ENCODE peak calls at places on chromosome 22, in seven cellular contexts. One of them, this sample, is unnamed.

GRCh38 chr22:19657252-19658056 is 56.8 kb upstream of the SEPTIN5 start:
- DNase-seq in activated CD4-positive, alpha-beta T cell treated with anti-CD3 and anti-CD28 coated beads, Interleukin-2, amount 50 U/mL, for 4 hours: no peak
- DNase-seq in CD8-positive, alpha-beta memory T cell: no peak
- DNase-seq in esophagus muscularis mucosa: no peak
- DNase-seq in HCT116: no peak
- DNase-seq in CD8-positive, alpha-beta T cell: no peak
- DNase-seq in RPMI7951: no peak
- DNase-seq in this sample: no peak

GRCh38 chr22:36783743-36784142 is 7.8 kb upstream of the IFT27 start:
- DNase-seq in HCT116: no peak
- DNase-seq in CD8-positive, alpha-beta T cell: no peak
- DNase-seq in activated CD4-positive, alpha-beta T cell treated with anti-CD3 and anti-CD28 coated beads, Interleukin-2, amount 50 U/mL, for 4 hours: no peak
- DNase-seq in RPMI7951: no peak
- DNase-seq in CD8-positive, alpha-beta memory T cell: no peak
- DNase-seq in esophagus muscularis mucosa: no peak
- DNase-seq in this sample: no peak

GRCh38 chr22:36753916-36754315 is 22.0 kb downstream of the IFT27 start:
- DNase-seq in RPMI7951: no peak
- DNase-seq in esophagus muscularis mucosa: no peak
- DNase-seq in activated CD4-positive, alpha-beta T cell treated with anti-CD3 and anti-CD28 coated beads, Interleukin-2, amount 50 U/mL, for 4 hours: no peak
- DNase-seq in CD8-positive, alpha-beta T cell: no peak
- DNase-seq in HCT116: no peak
- DNase-seq in CD8-positive, alpha-beta memory T cell: no peak
- DNase-seq in this sample: no peak

GRCh38 chr22:49348631-49349030 is 479.0 kb downstream of the BRD1 start:
- DNase-seq in CD8-positive, alpha-beta T cell: no peak
- DNase-seq in activated CD4-positive, alpha-beta T cell treated with anti-CD3 and anti-CD28 coated beads, Interleukin-2, amount 50 U/mL, for 4 hours: no peak
- DNase-seq in RPMI7951: no peak
- DNase-seq in HCT116: no peak
- DNase-seq in esophagus muscularis mucosa: no peak
- DNase-seq in CD8-positive, alpha-beta memory T cell: no peak
- DNase-seq in this sample: no peak

GRCh38 chr22:50584106-50585096 is 1.8 kb upstream of the CHKB start:
- DNase-seq in CD8-positive, alpha-beta T cell: no peak
- DNase-seq in esophagus muscularis mucosa: no peak
- DNase-seq in CD8-positive, alpha-beta memory T cell: no peak
- DNase-seq in HCT116: no peak
- DNase-seq in activated CD4-positive, alpha-beta T cell treated with anti-CD3 and anti-CD28 coated beads, Interleukin-2, amount 50 U/mL, for 4 hours: no peak
- DNase-seq in RPMI7951: no peak
- DNase-seq in this sample: no peak

GRCh38 chr22:48955351-48956311 is 872.0 kb downstream of the BRD1 start:
- DNase-seq in esophagus muscularis mucosa: peak; percentile 82
- DNase-seq in CD8-positive, alpha-beta T cell: no peak
- DNase-seq in RPMI7951: no peak
- DNase-seq in HCT116: no peak
- DNase-seq in activated CD4-positive, alpha-beta T cell treated with anti-CD3 and anti-CD28 coated beads, Interleukin-2, amount 50 U/mL, for 4 hours: no peak
- DNase-seq in CD8-positive, alpha-beta memory T cell: no peak
- DNase-seq in this sample: peak; percentile 2

GRCh38 chr22:24894998-24895397 is 51.5 kb downstream of the LHFPL7 start:
- DNase-seq in activated CD4-positive, alpha-beta T cell treated with anti-CD3 and anti-CD28 coated beads, Interleukin-2, amount 50 U/mL, for 4 hours: no peak
- DNase-seq in CD8-positive, alpha-beta memory T cell: no peak
- DNase-seq in esophagus muscularis mucosa: no peak
- DNase-seq in HCT116: peak; percentile 18
- DNase-seq in RPMI7951: peak; percentile 62
- DNase-seq in CD8-positive, alpha-beta T cell: no peak
- DNase-seq in this sample: no peak

GRCh38 chr22:38513063-38513462 is 7.0 kb upstream of the DDX17 start:
- DNase-seq in HCT116: no peak
- DNase-seq in CD8-positive, alpha-beta memory T cell: peak; percentile 31
- DNase-seq in RPMI7951: no peak
- DNase-seq in activated CD4-positive, alpha-beta T cell treated with anti-CD3 and anti-CD28 coated beads, Interleukin-2, amount 50 U/mL, for 4 hours: peak; percentile 12
- DNase-seq in esophagus muscularis mucosa: no peak
- DNase-seq in CD8-positive, alpha-beta T cell: peak; percentile 65
- DNase-seq in this sample: peak; percentile 57

GRCh38 chr22:20440637-20441591 is 3.3 kb upstream of the SCARF2 start:
- DNase-seq in CD8-positive, alpha-beta memory T cell: no peak
- DNase-seq in CD8-positive, alpha-beta T cell: no peak
- DNase-seq in HCT116: no peak
- DNase-seq in esophagus muscularis mucosa: no peak
- DNase-seq in activated CD4-positive, alpha-beta T cell treated with anti-CD3 and anti-CD28 coated beads, Interleukin-2, amount 50 U/mL, for 4 hours: no peak
- DNase-seq in RPMI7951: no peak
- DNase-seq in this sample: no peak

GRCh38 chr22:32695451-32695891 is 106.0 kb upstream of the TIMP3 start:
- DNase-seq in CD8-positive, alpha-beta T cell: no peak
- DNase-seq in esophagus muscularis mucosa: no peak
- DNase-seq in HCT116: peak; percentile 21
- DNase-seq in RPMI7951: peak; percentile 92
- DNase-seq in activated CD4-positive, alpha-beta T cell treated with anti-CD3 and anti-CD28 coated beads, Interleukin-2, amount 50 U/mL, for 4 hours: no peak
- DNase-seq in CD8-positive, alpha-beta memory T cell: no peak
- DNase-seq in this sample: no peak

GRCh38 chr22:50206599-50206998 is 5.8 kb downstream of the SELENOO start:
- DNase-seq in CD8-positive, alpha-beta memory T cell: no peak
- DNase-seq in esophagus muscularis mucosa: no peak
- DNase-seq in activated CD4-positive, alpha-beta T cell treated with anti-CD3 and anti-CD28 coated beads, Interleukin-2, amount 50 U/mL, for 4 hours: no peak
- DNase-seq in RPMI7951: no peak
- DNase-seq in HCT116: no peak
- DNase-seq in CD8-positive, alpha-beta T cell: no peak
- DNase-seq in this sample: no peak

GRCh38 chr22:49210606-49211005 is 617.1 kb downstream of the BRD1 start:
- DNase-seq in esophagus muscularis mucosa: no peak
- DNase-seq in HCT116: no peak
- DNase-seq in CD8-positive, alpha-beta memory T cell: no peak
- DNase-seq in RPMI7951: no peak
- DNase-seq in activated CD4-positive, alpha-beta T cell treated with anti-CD3 and anti-CD28 coated beads, Interleukin-2, amount 50 U/mL, for 4 hours: no peak
- DNase-seq in CD8-positive, alpha-beta T cell: no peak
- DNase-seq in this sample: no peak

GRCh38 chr22:47203554-47203991 is 441.1 kb downstream of the TBC1D22A start:
- DNase-seq in esophagus muscularis mucosa: peak; percentile 91
- DNase-seq in CD8-positive, alpha-beta memory T cell: no peak
- DNase-seq in HCT116: no peak
- DNase-seq in CD8-positive, alpha-beta T cell: no peak
- DNase-seq in activated CD4-positive, alpha-beta T cell treated with anti-CD3 and anti-CD28 coated beads, Interleukin-2, amount 50 U/mL, for 4 hours: no peak
- DNase-seq in RPMI7951: no peak
- DNase-seq in this sample: no peak

GRCh38 chr22:42304021-42304790 is 33.8 kb upstream of the TCF20 start:
- DNase-seq in activated CD4-positive, alpha-beta T cell treated with anti-CD3 and anti-CD28 coated beads, Interleukin-2, amount 50 U/mL, for 4 hours: no peak
- DNase-seq in esophagus muscularis mucosa: no peak
- DNase-seq in HCT116: no peak
- DNase-seq in CD8-positive, alpha-beta memory T cell: no peak
- DNase-seq in CD8-positive, alpha-beta T cell: peak; percentile 12
- DNase-seq in RPMI7951: no peak
- DNase-seq in this sample: no peak

GRCh38 chr22:44570476-44571445 is 72.7 kb upstream of the RTL6 start:
- DNase-seq in CD8-positive, alpha-beta T cell: no peak
- DNase-seq in CD8-positive, alpha-beta memory T cell: no peak
- DNase-seq in esophagus muscularis mucosa: no peak
- DNase-seq in HCT116: no peak
- DNase-seq in RPMI7951: no peak
- DNase-seq in activated CD4-positive, alpha-beta T cell treated with anti-CD3 and anti-CD28 coated beads, Interleukin-2, amount 50 U/mL, for 4 hours: no peak
- DNase-seq in this sample: no peak

GRCh38 chr22:31272522-31273446 is 19.5 kb downstream of the PIK3IP1 start:
- DNase-seq in esophagus muscularis mucosa: no peak
- DNase-seq in CD8-positive, alpha-beta T cell: peak; percentile 47
- DNase-seq in HCT116: peak; percentile 32
- DNase-seq in activated CD4-positive, alpha-beta T cell treated with anti-CD3 and anti-CD28 coated beads, Interleukin-2, amount 50 U/mL, for 4 hours: peak; percentile 52
- DNase-seq in RPMI7951: peak; percentile 58
- DNase-seq in CD8-positive, alpha-beta memory T cell: no peak
- DNase-seq in this sample: peak; percentile 54

GRCh38 chr22:49765091-49765771 is 62.4 kb downstream of the BRD1 start:
- DNase-seq in HCT116: no peak
- DNase-seq in CD8-positive, alpha-beta T cell: no peak
- DNase-seq in esophagus muscularis mucosa: no peak
- DNase-seq in RPMI7951: no peak
- DNase-seq in activated CD4-positive, alpha-beta T cell treated with anti-CD3 and anti-CD28 coated beads, Interleukin-2, amount 50 U/mL, for 4 hours: no peak
- DNase-seq in CD8-positive, alpha-beta memory T cell: no peak
- DNase-seq in this sample: no peak

GRCh38 chr22:42229455-42230149 is 40.9 kb downstream of the TCF20 start:
- DNase-seq in RPMI7951: peak; percentile 6
- DNase-seq in activated CD4-positive, alpha-beta T cell treated with anti-CD3 and anti-CD28 coated beads, Interleukin-2, amount 50 U/mL, for 4 hours: no peak
- DNase-seq in HCT116: no peak
- DNase-seq in CD8-positive, alpha-beta T cell: no peak
- DNase-seq in esophagus muscularis mucosa: no peak
- DNase-seq in CD8-positive, alpha-beta memory T cell: no peak
- DNase-seq in this sample: no peak

GRCh38 chr22:44522526-44523170 is 24.6 kb upstream of the RTL6 start:
- DNase-seq in esophagus muscularis mucosa: peak; percentile 77
- DNase-seq in CD8-positive, alpha-beta T cell: no peak
- DNase-seq in CD8-positive, alpha-beta memory T cell: no peak
- DNase-seq in HCT116: no peak
- DNase-seq in activated CD4-positive, alpha-beta T cell treated with anti-CD3 and anti-CD28 coated beads, Interleukin-2, amount 50 U/mL, for 4 hours: no peak
- DNase-seq in RPMI7951: no peak
- DNase-seq in this sample: no peak

GRCh38 chr22:37502342-37503182 is 16.4 kb upstream of the MFNG start:
- DNase-seq in HCT116: no peak
- DNase-seq in activated CD4-positive, alpha-beta T cell treated with anti-CD3 and anti-CD28 coated beads, Interleukin-2, amount 50 U/mL, for 4 hours: no peak
- DNase-seq in CD8-positive, alpha-beta memory T cell: no peak
- DNase-seq in RPMI7951: no peak
- DNase-seq in esophagus muscularis mucosa: no peak
- DNase-seq in CD8-positive, alpha-beta T cell: no peak
- DNase-seq in this sample: no peak

GRCh38 chr22:45336971-45337431 is 27.3 kb downstream of the FAM118A start:
- DNase-seq in RPMI7951: no peak
- DNase-seq in CD8-positive, alpha-beta memory T cell: no peak
- DNase-seq in activated CD4-positive, alpha-beta T cell treated with anti-CD3 and anti-CD28 coated beads, Interleukin-2, amount 50 U/mL, for 4 hours: no peak
- DNase-seq in esophagus muscularis mucosa: peak; percentile 95
- DNase-seq in CD8-positive, alpha-beta T cell: peak; percentile 87
- DNase-seq in HCT116: no peak
- DNase-seq in this sample: no peak

GRCh38 chr22:27748355-27749168 is 53.0 kb downstream of the MN1 start:
- DNase-seq in activated CD4-positive, alpha-beta T cell treated with anti-CD3 and anti-CD28 coated beads, Interleukin-2, amount 50 U/mL, for 4 hours: no peak
- DNase-seq in CD8-positive, alpha-beta memory T cell: no peak
- DNase-seq in HCT116: no peak
- DNase-seq in RPMI7951: peak; percentile 78
- DNase-seq in esophagus muscularis mucosa: no peak
- DNase-seq in CD8-positive, alpha-beta T cell: no peak
- DNase-seq in this sample: no peak

GRCh38 chr22:35350539-35351503 is 30.1 kb upstream of the HMOX1 start:
- DNase-seq in esophagus muscularis mucosa: peak; percentile 98
- DNase-seq in CD8-positive, alpha-beta memory T cell: peak; percentile 80
- DNase-seq in activated CD4-positive, alpha-beta T cell treated with anti-CD3 and anti-CD28 coated beads, Interleukin-2, amount 50 U/mL, for 4 hours: peak; percentile 76
- DNase-seq in HCT116: peak; percentile 81
- DNase-seq in RPMI7951: peak; percentile 88
- DNase-seq in CD8-positive, alpha-beta T cell: peak; percentile 82
- DNase-seq in this sample: peak; percentile 84

GRCh38 chr22:43796567-43796966 is 15.5 kb downstream of the EFCAB6 start:
- DNase-seq in HCT116: peak; percentile 6
- DNase-seq in RPMI7951: peak; percentile 30
- DNase-seq in CD8-positive, alpha-beta T cell: no peak
- DNase-seq in esophagus muscularis mucosa: peak; percentile 68
- DNase-seq in activated CD4-positive, alpha-beta T cell treated with anti-CD3 and anti-CD28 coated beads, Interleukin-2, amount 50 U/mL, for 4 hours: no peak
- DNase-seq in CD8-positive, alpha-beta memory T cell: no peak
- DNase-seq in this sample: no peak

GRCh38 chr22:30262917-30263741 is 3.5 kb downstream of the OSM start:
- DNase-seq in RPMI7951: peak; percentile 52
- DNase-seq in esophagus muscularis mucosa: no peak
- DNase-seq in CD8-positive, alpha-beta memory T cell: peak; percentile 77
- DNase-seq in activated CD4-positive, alpha-beta T cell treated with anti-CD3 and anti-CD28 coated beads, Interleukin-2, amount 50 U/mL, for 4 hours: peak; percentile 82
- DNase-seq in CD8-positive, alpha-beta T cell: peak; percentile 71
- DNase-seq in HCT116: no peak
- DNase-seq in this sample: peak; percentile 83

GRCh38 chr22:20422965-20423635 is 14.5 kb downstream of the SCARF2 start:
- DNase-seq in esophagus muscularis mucosa: no peak
- DNase-seq in HCT116: no peak
- DNase-seq in CD8-positive, alpha-beta T cell: no peak
- DNase-seq in activated CD4-positive, alpha-beta T cell treated with anti-CD3 and anti-CD28 coated beads, Interleukin-2, amount 50 U/mL, for 4 hours: no peak
- DNase-seq in CD8-positive, alpha-beta memory T cell: no peak
- DNase-seq in RPMI7951: peak; percentile 52
- DNase-seq in this sample: no peak

GRCh38 chr22:20550851-20551744 is 43.7 kb downstream of the MED15 start:
- DNase-seq in CD8-positive, alpha-beta T cell: peak; percentile 81
- DNase-seq in CD8-positive, alpha-beta memory T cell: peak; percentile 41
- DNase-seq in HCT116: no peak
- DNase-seq in esophagus muscularis mucosa: no peak
- DNase-seq in activated CD4-positive, alpha-beta T cell treated with anti-CD3 and anti-CD28 coated beads, Interleukin-2, amount 50 U/mL, for 4 hours: peak; percentile 49
- DNase-seq in RPMI7951: no peak
- DNase-seq in this sample: peak; percentile 39

GRCh38 chr22:49192857-49193250 is 634.8 kb downstream of the BRD1 start:
- DNase-seq in RPMI7951: no peak
- DNase-seq in activated CD4-positive, alpha-beta T cell treated with anti-CD3 and anti-CD28 coated beads, Interleukin-2, amount 50 U/mL, for 4 hours: no peak
- DNase-seq in HCT116: no peak
- DNase-seq in esophagus muscularis mucosa: no peak
- DNase-seq in CD8-positive, alpha-beta memory T cell: no peak
- DNase-seq in CD8-positive, alpha-beta T cell: no peak
- DNase-seq in this sample: no peak

GRCh38 chr22:43996170-43996980 is 27.7 kb upstream of the PARVB start:
- DNase-seq in esophagus muscularis mucosa: no peak
- DNase-seq in activated CD4-positive, alpha-beta T cell treated with anti-CD3 and anti-CD28 coated beads, Interleukin-2, amount 50 U/mL, for 4 hours: peak; percentile 54
- DNase-seq in HCT116: no peak
- DNase-seq in RPMI7951: no peak
- DNase-seq in CD8-positive, alpha-beta memory T cell: peak; percentile 53
- DNase-seq in CD8-positive, alpha-beta T cell: peak; percentile 69
- DNase-seq in this sample: peak; percentile 69

GRCh38 chr22:47175761-47176359 is 413.4 kb downstream of the TBC1D22A start:
- DNase-seq in esophagus muscularis mucosa: no peak
- DNase-seq in HCT116: no peak
- DNase-seq in RPMI7951: no peak
- DNase-seq in CD8-positive, alpha-beta memory T cell: no peak
- DNase-seq in activated CD4-positive, alpha-beta T cell treated with anti-CD3 and anti-CD28 coated beads, Interleukin-2, amount 50 U/mL, for 4 hours: no peak
- DNase-seq in CD8-positive, alpha-beta T cell: no peak
- DNase-seq in this sample: no peak

This sample was measured in activated gamma-delta T cell treated with Interleukin-2 at 50 U/mL for 16 hours.